ENCODE peak calls at places on chromosome 11, in eight cellular contexts. One of them, this sample, is unnamed.

GRCh38 chr11:838441-839279 is 3.7 kb downstream of the POLR2L start:
- DNase-seq in prostate gland: no peak
- DNase-seq in left ventricle myocardium inferior: no peak
- DNase-seq in GM13976: no peak
- DNase-seq in AG04450: no peak
- DNase-seq in HFFc6: no peak
- DNase-seq in lung: no peak
- DNase-seq in neural crest cell: no peak
- DNase-seq in this sample: no peak

GRCh38 chr11:33290319-33290718 is 33.1 kb downstream of the HIPK3 start:
- DNase-seq in HFFc6: no peak
- DNase-seq in left ventricle myocardium inferior: no peak
- DNase-seq in AG04450: no peak
- DNase-seq in GM13976: no peak
- DNase-seq in neural crest cell: no peak
- DNase-seq in lung: no peak
- DNase-seq in prostate gland: no peak
- DNase-seq in this sample: no peak

GRCh38 chr11:14411818-14412217 is 52.8 kb upstream of the RRAS2 start:
- DNase-seq in GM13976: no peak
- DNase-seq in prostate gland: no peak
- DNase-seq in lung: peak
- DNase-seq in left ventricle myocardium inferior: peak
- DNase-seq in HFFc6: peak
- DNase-seq in AG04450: peak
- DNase-seq in neural crest cell: no peak
- DNase-seq in this sample: no peak

GRCh38 chr11:105202422-105202821 is 62.9 kb upstream of the CARD18 start:
- DNase-seq in left ventricle myocardium inferior: no peak
- DNase-seq in AG04450: no peak
- DNase-seq in neural crest cell: no peak
- DNase-seq in GM13976: no peak
- DNase-seq in prostate gland: no peak
- DNase-seq in lung: no peak
- DNase-seq in HFFc6: no peak
- DNase-seq in this sample: no peak

GRCh38 chr11:65555693-65556231 is 2.4 kb downstream of the LTBP3 start:
- DNase-seq in HFFc6: peak
- DNase-seq in left ventricle myocardium inferior: peak
- DNase-seq in GM13976: no peak
- DNase-seq in neural crest cell: no peak
- DNase-seq in AG04450: peak
- DNase-seq in prostate gland: no peak
- DNase-seq in lung: no peak
- DNase-seq in this sample: no peak

GRCh38 chr11:114298701-114299090 is 2.5 kb downstream of the NNMT start:
- DNase-seq in left ventricle myocardium inferior: no peak
- DNase-seq in HFFc6: no peak
- DNase-seq in GM13976: no peak
- DNase-seq in lung: no peak
- DNase-seq in prostate gland: no peak
- DNase-seq in AG04450: no peak
- DNase-seq in neural crest cell: no peak
- DNase-seq in this sample: no peak

GRCh38 chr11:16923987-16924386 is 90.2 kb downstream of the PLEKHA7 start:
- DNase-seq in AG04450: no peak
- DNase-seq in left ventricle myocardium inferior: no peak
- DNase-seq in prostate gland: no peak
- DNase-seq in neural crest cell: no peak
- DNase-seq in HFFc6: no peak
- DNase-seq in lung: no peak
- DNase-seq in GM13976: no peak
- DNase-seq in this sample: no peak

GRCh38 chr11:134584001-134584561 is 172.0 kb upstream of the B3GAT1 start:
- DNase-seq in neural crest cell: no peak
- DNase-seq in AG04450: no peak
- DNase-seq in left ventricle myocardium inferior: no peak
- DNase-seq in lung: peak
- DNase-seq in HFFc6: no peak
- DNase-seq in GM13976: peak
- DNase-seq in prostate gland: no peak
- DNase-seq in this sample: no peak

GRCh38 chr11:43359432-43359818 is 705 bp downstream of the TTC17 start:
- DNase-seq in prostate gland: no peak
- DNase-seq in left ventricle myocardium inferior: no peak
- DNase-seq in lung: no peak
- DNase-seq in HFFc6: peak
- DNase-seq in AG04450: no peak
- DNase-seq in neural crest cell: no peak
- DNase-seq in GM13976: peak
- DNase-seq in this sample: no peak

GRCh38 chr11:5966958-5967357 is 1.3 kb downstream of the OR56A5 start:
- DNase-seq in GM13976: no peak
- DNase-seq in prostate gland: no peak
- DNase-seq in HFFc6: no peak
- DNase-seq in left ventricle myocardium inferior: no peak
- DNase-seq in lung: no peak
- DNase-seq in AG04450: no peak
- DNase-seq in neural crest cell: no peak
- DNase-seq in this sample: no peak

GRCh38 chr11:8267831-8268529 is 4.3 kb upstream of the LMO1 start:
- DNase-seq in prostate gland: no peak
- DNase-seq in AG04450: no peak
- DNase-seq in HFFc6: no peak
- DNase-seq in left ventricle myocardium inferior: no peak
- DNase-seq in lung: no peak
- DNase-seq in GM13976: no peak
- DNase-seq in neural crest cell: no peak
- DNase-seq in this sample: no peak

GRCh38 chr11:46315783-46316563 is 31.3 kb upstream of the DGKZ start:
- DNase-seq in left ventricle myocardium inferior: peak
- DNase-seq in HFFc6: no peak
- DNase-seq in neural crest cell: no peak
- DNase-seq in prostate gland: no peak
- DNase-seq in lung: no peak
- DNase-seq in AG04450: no peak
- DNase-seq in GM13976: no peak
- DNase-seq in this sample: no peak

GRCh38 chr11:8277691-8278090 is 14.0 kb upstream of the LMO1 start:
- DNase-seq in AG04450: no peak
- DNase-seq in left ventricle myocardium inferior: no peak
- DNase-seq in neural crest cell: no peak
- DNase-seq in HFFc6: no peak
- DNase-seq in lung: no peak
- DNase-seq in prostate gland: no peak
- DNase-seq in GM13976: no peak
- DNase-seq in this sample: no peak

GRCh38 chr11:81359476-81359875 is 1374.2 kb downstream of the FAM181B start:
- DNase-seq in left ventricle myocardium inferior: no peak
- DNase-seq in prostate gland: no peak
- DNase-seq in HFFc6: no peak
- DNase-seq in GM13976: no peak
- DNase-seq in lung: no peak
- DNase-seq in neural crest cell: no peak
- DNase-seq in AG04450: no peak
- DNase-seq in this sample: no peak

GRCh38 chr11:12569499-12570040 is 104.7 kb upstream of the TEAD1 start:
- DNase-seq in lung: no peak
- DNase-seq in GM13976: no peak
- DNase-seq in AG04450: no peak
- DNase-seq in neural crest cell: no peak
- DNase-seq in prostate gland: no peak
- DNase-seq in HFFc6: no peak
- DNase-seq in left ventricle myocardium inferior: no peak
- DNase-seq in this sample: no peak

GRCh38 chr11:64224151-64224890 is 1.7 kb downstream of the TRPT1 start:
- DNase-seq in neural crest cell: no peak
- DNase-seq in GM13976: no peak
- DNase-seq in prostate gland: no peak
- DNase-seq in HFFc6: no peak
- DNase-seq in AG04450: no peak
- DNase-seq in left ventricle myocardium inferior: no peak
- DNase-seq in lung: no peak
- DNase-seq in this sample: no peak

GRCh38 chr11:67022341-67022933 is 497 bp upstream of the SYT12 start:
- DNase-seq in prostate gland: peak
- DNase-seq in HFFc6: no peak
- DNase-seq in lung: no peak
- DNase-seq in GM13976: no peak
- DNase-seq in left ventricle myocardium inferior: no peak
- DNase-seq in AG04450: peak
- DNase-seq in neural crest cell: no peak
- DNase-seq in this sample: peak

GRCh38 chr11:43576834-43577521 is 103.6 kb upstream of the HSD17B12 start:
- DNase-seq in prostate gland: no peak
- DNase-seq in lung: no peak
- DNase-seq in HFFc6: peak
- DNase-seq in neural crest cell: peak
- DNase-seq in GM13976: peak
- DNase-seq in AG04450: no peak
- DNase-seq in left ventricle myocardium inferior: peak
- DNase-seq in this sample: no peak

GRCh38 chr11:11155962-11156815 is 196.9 kb downstream of the CSNK2A3 start:
- DNase-seq in lung: no peak
- DNase-seq in neural crest cell: peak
- DNase-seq in left ventricle myocardium inferior: no peak
- DNase-seq in GM13976: peak
- DNase-seq in HFFc6: no peak
- DNase-seq in AG04450: no peak
- DNase-seq in prostate gland: no peak
- DNase-seq in this sample: no peak

GRCh38 chr11:77063407-77063806 is 3.4 kb upstream of the CAPN5 start:
- DNase-seq in prostate gland: no peak
- DNase-seq in lung: no peak
- DNase-seq in left ventricle myocardium inferior: no peak
- DNase-seq in GM13976: peak
- DNase-seq in neural crest cell: no peak
- DNase-seq in HFFc6: no peak
- DNase-seq in AG04450: no peak
- DNase-seq in this sample: no peak

GRCh38 chr11:77063861-77064260 is 2.9 kb upstream of the CAPN5 start:
- DNase-seq in GM13976: no peak
- DNase-seq in left ventricle myocardium inferior: no peak
- DNase-seq in prostate gland: no peak
- DNase-seq in AG04450: no peak
- DNase-seq in lung: no peak
- DNase-seq in neural crest cell: no peak
- DNase-seq in HFFc6: no peak
- DNase-seq in this sample: no peak

GRCh38 chr11:77060234-77060633 is 6.5 kb upstream of the CAPN5 start:
- DNase-seq in GM13976: no peak
- DNase-seq in prostate gland: no peak
- DNase-seq in AG04450: no peak
- DNase-seq in neural crest cell: no peak
- DNase-seq in left ventricle myocardium inferior: no peak
- DNase-seq in HFFc6: no peak
- DNase-seq in lung: no peak
- DNase-seq in this sample: no peak

GRCh38 chr11:77064648-77065217 is 2.0 kb upstream of the CAPN5 start:
- DNase-seq in lung: no peak
- DNase-seq in left ventricle myocardium inferior: no peak
- DNase-seq in GM13976: peak
- DNase-seq in AG04450: no peak
- DNase-seq in HFFc6: no peak
- DNase-seq in neural crest cell: no peak
- DNase-seq in prostate gland: no peak
- DNase-seq in this sample: no peak

DNA sequence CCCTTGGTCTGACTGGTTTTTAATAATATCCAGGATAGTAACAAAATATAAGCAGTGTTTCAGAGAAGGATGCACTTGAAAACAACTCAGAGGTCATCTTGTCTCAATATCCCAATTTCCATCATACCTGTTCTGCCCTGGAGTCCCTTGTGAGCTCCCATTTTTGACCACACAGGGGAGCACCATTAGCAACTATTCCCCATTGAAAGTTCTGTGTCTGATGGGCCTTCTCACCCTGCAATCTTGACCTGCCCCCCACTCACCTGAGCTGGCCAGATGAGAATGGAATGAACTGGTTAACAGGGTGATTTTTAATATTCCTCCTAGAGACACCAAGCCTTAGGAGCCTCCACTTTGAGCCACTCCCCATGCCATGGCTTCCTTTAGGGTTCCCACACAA is 3.8 kb upstream of the CAPN5 start:
- DNase-seq in lung: no peak
- DNase-seq in AG04450: no peak
- DNase-seq in left ventricle myocardium inferior: no peak
- DNase-seq in HFFc6: no peak
- DNase-seq in GM13976: peak
- DNase-seq in prostate gland: no peak
- DNase-seq in neural crest cell: no peak
- DNase-seq in this sample: no peak
- TF ChIP-seq CTCF in lung: no peak
- TF ChIP-seq CTCF in AG04450: peak
- TF ChIP-seq CTCF in left ventricle myocardium inferior: no peak
- TF ChIP-seq CTCF in HFFc6: peak
- TF ChIP-seq CTCF in GM13976: no peak
- TF ChIP-seq CTCF in prostate gland: no peak
- TF ChIP-seq CTCF in neural crest cell: no peak
- TF ChIP-seq CTCF in this sample: peak

DNA sequence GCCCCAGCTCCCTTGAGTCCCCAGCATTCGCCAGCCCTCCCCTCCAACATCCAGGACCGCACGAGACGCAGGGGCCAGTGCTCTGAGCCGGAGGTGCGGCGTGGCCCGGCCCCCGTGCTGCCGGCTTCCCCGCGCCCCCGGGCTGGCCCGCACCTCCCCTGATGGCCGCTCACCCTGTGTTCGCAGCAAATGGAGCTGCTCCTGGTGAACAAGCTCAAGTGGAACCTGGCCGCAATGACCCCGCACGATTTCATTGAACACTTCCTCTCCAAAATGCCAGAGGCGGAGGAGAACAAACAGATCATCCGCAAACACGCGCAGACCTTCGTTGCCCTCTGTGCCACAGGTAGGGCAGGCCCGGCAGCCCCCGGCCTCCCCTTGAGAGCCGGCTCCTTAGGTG is 2.7 kb downstream of the CCND1 start:
- DNase-seq in neural crest cell: no peak
- DNase-seq in lung: no peak
- DNase-seq in left ventricle myocardium inferior: no peak
- DNase-seq in AG04450: no peak
- DNase-seq in GM13976: no peak
- DNase-seq in prostate gland: no peak
- DNase-seq in HFFc6: no peak
- DNase-seq in this sample: no peak
- TF ChIP-seq CTCF in neural crest cell: no peak
- TF ChIP-seq CTCF in lung: no peak
- TF ChIP-seq CTCF in left ventricle myocardium inferior: peak
- TF ChIP-seq CTCF in AG04450: no peak
- TF ChIP-seq CTCF in GM13976: no peak
- TF ChIP-seq CTCF in prostate gland: no peak
- TF ChIP-seq CTCF in HFFc6: peak
- TF ChIP-seq CTCF in this sample: no peak

GRCh38 chr11:19953909-19954308 is 206.4 kb downstream of the DBX1 start:
- DNase-seq in lung: no peak
- DNase-seq in GM13976: no peak
- DNase-seq in AG04450: peak
- DNase-seq in neural crest cell: no peak
- DNase-seq in left ventricle myocardium inferior: no peak
- DNase-seq in prostate gland: no peak
- DNase-seq in HFFc6: peak
- DNase-seq in this sample: peak
- TF ChIP-seq CTCF in lung: no peak
- TF ChIP-seq CTCF in GM13976: no peak
- TF ChIP-seq CTCF in AG04450: peak
- TF ChIP-seq CTCF in neural crest cell: peak
- TF ChIP-seq CTCF in left ventricle myocardium inferior: peak
- TF ChIP-seq CTCF in prostate gland: no peak
- TF ChIP-seq CTCF in HFFc6: peak
- TF ChIP-seq CTCF in this sample: peak

GRCh38 chr11:126607374-126607773 is 251.9 kb downstream of the ST3GAL4 start:
- DNase-seq in GM13976: peak
- DNase-seq in HFFc6: peak
- DNase-seq in lung: no peak
- DNase-seq in left ventricle myocardium inferior: no peak
- DNase-seq in neural crest cell: peak
- DNase-seq in prostate gland: peak
- DNase-seq in AG04450: peak
- DNase-seq in this sample: no peak
- TF ChIP-seq CTCF in GM13976: peak
- TF ChIP-seq CTCF in HFFc6: peak
- TF ChIP-seq CTCF in lung: no peak
- TF ChIP-seq CTCF in left ventricle myocardium inferior: peak
- TF ChIP-seq CTCF in neural crest cell: peak
- TF ChIP-seq CTCF in prostate gland: no peak
- TF ChIP-seq CTCF in AG04450: peak
- TF ChIP-seq CTCF in this sample: peak

This sample was measured in kidney epithelial cell.